ENCODE peak calls at places on chromosomes 16 and 17, in six cellular contexts. One of them, this sample, is unnamed.

GRCh38 chr16:47574091-47575054 is 113.2 kb downstream of the PHKB start:
- DNase-seq in AG09319: no peak
- DNase-seq in esophagus squamous epithelium: no peak
- DNase-seq in mesothelial cell of epicardium: no peak
- DNase-seq in tibial artery: no peak
- DNase-seq in upper lobe of right lung: no peak
- DNase-seq in this sample: no peak

GRCh38 chr17:69609495-69610315 is 195.2 kb downstream of the MAP2K6 start:
- DNase-seq in mesothelial cell of epicardium: no peak
- DNase-seq in upper lobe of right lung: no peak
- DNase-seq in esophagus squamous epithelium: no peak
- DNase-seq in AG09319: no peak
- DNase-seq in tibial artery: no peak
- DNase-seq in this sample: no peak

GRCh38 chr16:1961651-1962067 is 2.3 kb downstream of the NDUFB10 start:
- DNase-seq in mesothelial cell of epicardium: no peak
- DNase-seq in AG09319: no peak
- DNase-seq in tibial artery: no peak
- DNase-seq in esophagus squamous epithelium: no peak
- DNase-seq in upper lobe of right lung: no peak
- DNase-seq in this sample: no peak

GRCh38 chr16:83356266-83356665 is 451.5 kb upstream of the HSBP1 start:
- DNase-seq in upper lobe of right lung: no peak
- DNase-seq in AG09319: peak; percentile 43
- DNase-seq in esophagus squamous epithelium: no peak
- DNase-seq in tibial artery: no peak
- DNase-seq in mesothelial cell of epicardium: no peak
- DNase-seq in this sample: peak; percentile 25

GRCh38 chr16:66508261-66508913 is 41.5 kb downstream of the TK2 start:
- DNase-seq in mesothelial cell of epicardium: no peak
- DNase-seq in tibial artery: peak; percentile 65
- DNase-seq in upper lobe of right lung: no peak
- DNase-seq in AG09319: no peak
- DNase-seq in esophagus squamous epithelium: no peak
- DNase-seq in this sample: no peak

GRCh38 chr17:2176484-2177175 is 121.7 kb downstream of the HIC1 start:
- DNase-seq in mesothelial cell of epicardium: no peak
- DNase-seq in upper lobe of right lung: no peak
- DNase-seq in tibial artery: no peak
- DNase-seq in AG09319: no peak
- DNase-seq in esophagus squamous epithelium: no peak
- DNase-seq in this sample: no peak

GRCh38 chr16:81646561-81646960 is 132.5 kb upstream of the PLCG2 start:
- DNase-seq in esophagus squamous epithelium: no peak
- DNase-seq in mesothelial cell of epicardium: no peak
- DNase-seq in tibial artery: no peak
- DNase-seq in upper lobe of right lung: no peak
- DNase-seq in AG09319: peak; percentile 84
- DNase-seq in this sample: no peak

GRCh38 chr16:46947900-46948547 is 25.4 kb downstream of the DNAJA2 start:
- DNase-seq in upper lobe of right lung: no peak
- DNase-seq in mesothelial cell of epicardium: no peak
- DNase-seq in AG09319: no peak
- DNase-seq in esophagus squamous epithelium: no peak
- DNase-seq in tibial artery: no peak
- DNase-seq in this sample: no peak

GRCh38 chr16:24844101-24845030 is 1.4 kb upstream of the SLC5A11 start:
- DNase-seq in AG09319: no peak
- DNase-seq in esophagus squamous epithelium: no peak
- DNase-seq in upper lobe of right lung: no peak
- DNase-seq in tibial artery: no peak
- DNase-seq in mesothelial cell of epicardium: no peak
- DNase-seq in this sample: no peak

GRCh38 chr16:1979271-1980025 is 1.8 kb downstream of the NOXO1 start:
- DNase-seq in esophagus squamous epithelium: no peak
- DNase-seq in tibial artery: no peak
- DNase-seq in mesothelial cell of epicardium: peak; percentile 65
- DNase-seq in AG09319: no peak
- DNase-seq in upper lobe of right lung: peak; percentile 95
- DNase-seq in this sample: no peak

GRCh38 chr17:73795730-73796129 is 151.5 kb upstream of the SDK2 start:
- DNase-seq in mesothelial cell of epicardium: peak; percentile 5
- DNase-seq in tibial artery: no peak
- DNase-seq in upper lobe of right lung: no peak
- DNase-seq in esophagus squamous epithelium: no peak
- DNase-seq in AG09319: no peak
- DNase-seq in this sample: no peak

GRCh38 chr16:13829712-13830304 is 90.1 kb upstream of the ERCC4 start:
- DNase-seq in upper lobe of right lung: no peak
- DNase-seq in AG09319: no peak
- DNase-seq in esophagus squamous epithelium: no peak
- DNase-seq in mesothelial cell of epicardium: no peak
- DNase-seq in tibial artery: no peak
- DNase-seq in this sample: no peak

GRCh38 chr16:69329369-69330285 is 761 bp downstream of the PDF start:
- DNase-seq in mesothelial cell of epicardium: peak; percentile 52
- DNase-seq in esophagus squamous epithelium: no peak
- DNase-seq in AG09319: no peak
- DNase-seq in tibial artery: no peak
- DNase-seq in upper lobe of right lung: peak; percentile 75
- DNase-seq in this sample: peak; percentile 64

GRCh38 chr16:81242977-81243618 is 4.6 kb downstream of the BCO1 start:
- DNase-seq in AG09319: no peak
- DNase-seq in mesothelial cell of epicardium: no peak
- DNase-seq in esophagus squamous epithelium: no peak
- DNase-seq in upper lobe of right lung: no peak
- DNase-seq in tibial artery: no peak
- DNase-seq in this sample: no peak

GRCh38 chr16:61798741-61799140 is 237.5 kb downstream of the CDH8 start:
- DNase-seq in AG09319: no peak
- DNase-seq in tibial artery: no peak
- DNase-seq in upper lobe of right lung: no peak
- DNase-seq in mesothelial cell of epicardium: no peak
- DNase-seq in esophagus squamous epithelium: no peak
- DNase-seq in this sample: no peak

GRCh38 chr17:155576-155975 is 18.2 kb downstream of the SCGB1C2 start:
- DNase-seq in tibial artery: no peak
- DNase-seq in mesothelial cell of epicardium: no peak
- DNase-seq in upper lobe of right lung: no peak
- DNase-seq in AG09319: no peak
- DNase-seq in esophagus squamous epithelium: no peak
- DNase-seq in this sample: no peak

GRCh38 chr16:58563235-58563634 is 47.9 kb downstream of the SETD6 start:
- DNase-seq in tibial artery: no peak
- DNase-seq in AG09319: no peak
- DNase-seq in upper lobe of right lung: no peak
- DNase-seq in esophagus squamous epithelium: no peak
- DNase-seq in mesothelial cell of epicardium: no peak
- DNase-seq in this sample: no peak

GRCh38 chr17:43832168-43832975 is 574 bp downstream of the MPP3 start:
- DNase-seq in tibial artery: peak; percentile 77
- DNase-seq in mesothelial cell of epicardium: no peak
- DNase-seq in AG09319: peak; percentile 14
- DNase-seq in upper lobe of right lung: peak; percentile 82
- DNase-seq in esophagus squamous epithelium: no peak
- DNase-seq in this sample: peak; percentile 54

GRCh38 chr17:37791434-37791833 is 46.6 kb upstream of the HNF1B start:
- DNase-seq in AG09319: peak; percentile 5
- DNase-seq in esophagus squamous epithelium: no peak
- DNase-seq in mesothelial cell of epicardium: no peak
- DNase-seq in tibial artery: no peak
- DNase-seq in upper lobe of right lung: no peak
- DNase-seq in this sample: no peak

GRCh38 chr16:80681436-80681835 is 123.0 kb downstream of the CDYL2 start:
- DNase-seq in tibial artery: no peak
- DNase-seq in mesothelial cell of epicardium: no peak
- DNase-seq in upper lobe of right lung: no peak
- DNase-seq in esophagus squamous epithelium: no peak
- DNase-seq in AG09319: no peak
- DNase-seq in this sample: no peak

GRCh38 chr16:79213214-79213613 is 387.3 kb downstream of the MAF start:
- DNase-seq in upper lobe of right lung: no peak
- DNase-seq in esophagus squamous epithelium: no peak
- DNase-seq in mesothelial cell of epicardium: no peak
- DNase-seq in AG09319: no peak
- DNase-seq in tibial artery: no peak
- DNase-seq in this sample: no peak

GRCh38 chr17:51164911-51165679 is 1.1 kb upstream of the NME2 start:
- DNase-seq in esophagus squamous epithelium: no peak
- DNase-seq in mesothelial cell of epicardium: no peak
- DNase-seq in upper lobe of right lung: no peak
- DNase-seq in tibial artery: no peak
- DNase-seq in AG09319: no peak
- DNase-seq in this sample: no peak

GRCh38 chr17:64202683-64203430 is 60.2 kb downstream of the TEX2 start:
- DNase-seq in esophagus squamous epithelium: no peak
- DNase-seq in mesothelial cell of epicardium: no peak
- DNase-seq in AG09319: no peak
- DNase-seq in upper lobe of right lung: no peak
- DNase-seq in tibial artery: no peak
- DNase-seq in this sample: peak; percentile 84
- TF ChIP-seq CTCF in esophagus squamous epithelium: no peak
- TF ChIP-seq CTCF in mesothelial cell of epicardium: no peak
- TF ChIP-seq CTCF in AG09319: no peak
- TF ChIP-seq CTCF in upper lobe of right lung: no peak
- TF ChIP-seq CTCF in tibial artery: no peak
- TF ChIP-seq CTCF in this sample: no peak

GRCh38 chr16:76278976-76279375 is 1.8 kb downstream of the CNTNAP4 start:
- DNase-seq in esophagus squamous epithelium: no peak
- DNase-seq in mesothelial cell of epicardium: no peak
- DNase-seq in AG09319: no peak
- DNase-seq in tibial artery: no peak
- DNase-seq in upper lobe of right lung: no peak
- DNase-seq in this sample: no peak
- TF ChIP-seq CTCF in esophagus squamous epithelium: no peak
- TF ChIP-seq CTCF in mesothelial cell of epicardium: no peak
- TF ChIP-seq CTCF in AG09319: no peak
- TF ChIP-seq CTCF in tibial artery: no peak
- TF ChIP-seq CTCF in upper lobe of right lung: no peak
- TF ChIP-seq CTCF in this sample: peak; percentile 68

GRCh38 chr17:17972126-17972951 is at the start of the genes DRC3 and TOM1L2:
- DNase-seq in esophagus squamous epithelium: peak; percentile 100
- DNase-seq in mesothelial cell of epicardium: peak; percentile 99
- DNase-seq in upper lobe of right lung: peak; percentile 100
- DNase-seq in AG09319: peak; percentile 100
- DNase-seq in tibial artery: peak; percentile 100
- DNase-seq in this sample: peak; percentile 100
- TF ChIP-seq CTCF in esophagus squamous epithelium: no peak
- TF ChIP-seq CTCF in mesothelial cell of epicardium: no peak
- TF ChIP-seq CTCF in upper lobe of right lung: no peak
- TF ChIP-seq CTCF in AG09319: no peak
- TF ChIP-seq CTCF in tibial artery: peak; percentile 33
- TF ChIP-seq CTCF in this sample: peak; percentile 44

GRCh38 chr17:58415371-58416055 is 1.8 kb downstream of the RNF43 start:
- DNase-seq in esophagus squamous epithelium: no peak
- DNase-seq in mesothelial cell of epicardium: no peak
- DNase-seq in tibial artery: no peak
- DNase-seq in AG09319: no peak
- DNase-seq in upper lobe of right lung: no peak
- DNase-seq in this sample: no peak
- TF ChIP-seq CTCF in esophagus squamous epithelium: no peak
- TF ChIP-seq CTCF in mesothelial cell of epicardium: no peak
- TF ChIP-seq CTCF in tibial artery: no peak
- TF ChIP-seq CTCF in AG09319: no peak
- TF ChIP-seq CTCF in upper lobe of right lung: no peak
- TF ChIP-seq CTCF in this sample: no peak

GRCh38 chr16:11612110-11612981 is 25.6 kb upstream of the LITAF start:
- DNase-seq in tibial artery: no peak
- DNase-seq in esophagus squamous epithelium: no peak
- DNase-seq in mesothelial cell of epicardium: no peak
- DNase-seq in upper lobe of right lung: peak; percentile 90
- DNase-seq in AG09319: no peak
- DNase-seq in this sample: no peak

GRCh38 chr16:11609474-11610120 is 22.9 kb upstream of the LITAF start:
- DNase-seq in tibial artery: no peak
- DNase-seq in esophagus squamous epithelium: no peak
- DNase-seq in AG09319: no peak
- DNase-seq in upper lobe of right lung: no peak
- DNase-seq in mesothelial cell of epicardium: no peak
- DNase-seq in this sample: no peak

GRCh38 chr16:11610121-11610505 is 23.4 kb upstream of the LITAF start:
- DNase-seq in upper lobe of right lung: no peak
- DNase-seq in mesothelial cell of epicardium: no peak
- DNase-seq in esophagus squamous epithelium: no peak
- DNase-seq in AG09319: no peak
- DNase-seq in tibial artery: no peak
- DNase-seq in this sample: no peak

GRCh38 chr16:11613381-11614303 is 26.9 kb upstream of the LITAF start:
- DNase-seq in AG09319: no peak
- DNase-seq in tibial artery: peak; percentile 84
- DNase-seq in esophagus squamous epithelium: peak; percentile 33
- DNase-seq in upper lobe of right lung: peak; percentile 84
- DNase-seq in mesothelial cell of epicardium: no peak
- DNase-seq in this sample: no peak

GRCh38 chr16:11610580-11610979 is 23.9 kb upstream of the LITAF start:
- DNase-seq in AG09319: no peak
- DNase-seq in upper lobe of right lung: no peak
- DNase-seq in tibial artery: no peak
- DNase-seq in esophagus squamous epithelium: no peak
- DNase-seq in mesothelial cell of epicardium: no peak
- DNase-seq in this sample: no peak
- TF ChIP-seq CTCF in AG09319: no peak
- TF ChIP-seq CTCF in upper lobe of right lung: no peak
- TF ChIP-seq CTCF in tibial artery: no peak
- TF ChIP-seq CTCF in esophagus squamous epithelium: no peak
- TF ChIP-seq CTCF in mesothelial cell of epicardium: no peak
- TF ChIP-seq CTCF in this sample: no peak

This sample was measured in dorsolateral prefrontal cortex.